ENCODE peak calls at places on chromosomes 11 and 22, in four cellular contexts. E, U, S and Q are unnamed samples.
A peak's percentile ranks its signal among the peaks of the same experiment; 100 is the strongest.

GRCh38 chr11:90243534-90243933 is 20.7 kb upstream of the CHORDC1 start:
- DNase-seq in E (no peak), U (no peak), S (no peak), Q (no peak)

GRCh38 chr22:23888615-23889401 is 5.4 kb upstream of the MIF start:
- DNase-seq in E (no peak), U (no peak), S (no peak), Q (no peak)

GRCh38 chr11:78218707-78219492 is 30.2 kb downstream of the USP35 start:
- DNase-seq in E (no peak), U (no peak), S (no peak), Q (peak; percentile 53)

GRCh38 chr11:84963240-84963639 is 663.9 kb downstream of the DLG2 start:
- DNase-seq in E (no peak), U (peak; percentile 14), S (no peak), Q (no peak)

GRCh38 chr11:14722507-14722906 is 78.9 kb downstream of the PDE3B start:
- DNase-seq in E (no peak), U (no peak), S (no peak), Q (no peak)

GRCh38 chr11:72298931-72299330 is 55.0 kb upstream of the PHOX2A start:
- DNase-seq in E (no peak), U (no peak), S (no peak), Q (no peak)

GRCh38 chr22:47550524-47551437 is 788.3 kb downstream of the TBC1D22A start:
- DNase-seq in E (no peak), U (no peak), S (no peak), Q (peak; percentile 56)

GRCh38 chr11:72606362-72607100 is 67.7 kb downstream of the PDE2A start:
- DNase-seq in E (no peak), U (no peak), S (no peak), Q (no peak)

GRCh38 chr11:132962026-132962425 is 570.3 kb downstream of the OPCML start:
- DNase-seq in E (no peak), U (peak; percentile 13), S (no peak), Q (no peak)

GRCh38 chr11:75537740-75538139 is 12.0 kb upstream of the GDPD5 start:
- DNase-seq in E (no peak), U (no peak), S (no peak), Q (no peak)

GRCh38 chr11:113407163-113407562 is 19.6 kb downstream of the ANKK1 start:
- DNase-seq in E (no peak), U (no peak), S (no peak), Q (no peak)

GRCh38 chr22:28887725-28888459 is 4.5 kb downstream of the ZNRF3 start:
- DNase-seq in E (no peak), U (no peak), S (no peak), Q (no peak)